ENCODE peak calls at places on chromosomes 11 and 22, in six cellular contexts. S is adrenal gland, R is fibroblast of lung, C is transverse colon, N is sigmoid colon, Q is body of pancreas. U is an unnamed sample. For H3K4me1, the result is how much of the 10 kb centered on the place peaks cover.

GRCh38 chr11:46315783-46316563 is 31.3 kb upstream of the DGKZ start:
- DNase-seq in S (peak), R (no peak), C (no peak), N (no peak), Q (peak), U (no peak)

GRCh38 chr22:38924197-38924952 is 33.0 kb upstream of the APOBEC3A start:
- DNase-seq in S (peak), R (peak), C (peak), N (peak), Q (peak), U (peak)

GRCh38 chr22:49764151-49764581 is 63.5 kb downstream of the BRD1 start:
- DNase-seq in S (peak), R (no peak), C (peak), N (peak), Q (no peak), U (no peak)

GRCh38 chr11:122796128-122796717 is 42.1 kb upstream of the CRTAM start:
- DNase-seq in S (peak), R (no peak), C (peak), N (no peak), Q (peak), U (no peak)

GRCh38 chr11:34299962-34300350 is 57.9 kb downstream of the ABTB2 start:
- DNase-seq in S (no peak), R (no peak), C (no peak), N (no peak), Q (no peak), U (no peak)

GRCh38 chr22:25536578-25536977 is 27.9 kb upstream of the GRK3 start:
- DNase-seq in S (no peak), R (peak), C (no peak), N (no peak), Q (no peak), U (no peak)

GRCh38 chr11:42473116-42473515 is 838.7 kb upstream of the API5 start:
- DNase-seq in S (no peak), R (no peak), C (no peak), N (no peak), Q (no peak), U (no peak)

GRCh38 chr11:37972691-37973090 is 1374.7 kb upstream of the RAG2 start:
- DNase-seq in S (no peak), R (peak), C (no peak), N (no peak), Q (no peak), U (no peak)

GRCh38 chr22:35997438-35997837 is 31.2 kb downstream of the RBFOX2 start:
- DNase-seq in S (no peak), R (peak), C (no peak), N (no peak), Q (no peak), U (no peak)

GRCh38 chr22:37378642-37379058 is 48.6 kb downstream of the ELFN2 start:
- DNase-seq in S (no peak), R (no peak), C (no peak), N (no peak), Q (peak), U (no peak)

GRCh38 chr11:61090092-61090491 is 12.2 kb upstream of the CD5 start:
- DNase-seq in S (no peak), R (no peak), C (no peak), N (no peak), Q (no peak), U (no peak)

GRCh38 chr11:68082478-68082877 is 38.7 kb downstream of the CHKA start:
- DNase-seq in S (no peak), R (no peak), C (no peak), N (no peak), Q (no peak), U (no peak)
- H3K27ac ChIP-seq in S (no peak), R (no peak), C (no peak), N (no peak), Q (no peak), U (no peak)

DNA sequence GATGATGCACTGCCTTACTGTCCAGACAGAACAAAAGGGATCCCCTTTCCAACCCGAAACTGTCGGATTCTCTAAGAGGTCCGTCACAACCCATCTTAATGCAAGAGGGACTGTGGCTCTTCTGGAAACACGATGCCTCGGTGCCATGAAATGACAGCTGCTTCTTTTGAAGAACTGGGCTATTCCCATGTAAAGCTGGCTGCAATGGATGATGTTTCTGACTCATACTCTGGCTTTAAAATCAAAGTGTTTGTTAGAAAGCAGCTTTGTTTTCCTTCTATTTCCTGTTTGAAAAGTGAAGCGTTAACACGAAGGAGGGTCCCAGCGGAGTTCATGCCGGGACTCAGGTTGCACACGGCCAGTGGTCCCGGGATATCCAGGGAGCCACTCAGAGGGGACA is 3.1 kb downstream of the TP53AIP1 start:
- DNase-seq in S (no peak), R (no peak), C (no peak), N (no peak), Q (no peak), U (no peak)
- H3K4me1 ChIP-seq in S (under half), R (under half), C (under half), N (under half), Q (under half), U (under half)

DNA sequence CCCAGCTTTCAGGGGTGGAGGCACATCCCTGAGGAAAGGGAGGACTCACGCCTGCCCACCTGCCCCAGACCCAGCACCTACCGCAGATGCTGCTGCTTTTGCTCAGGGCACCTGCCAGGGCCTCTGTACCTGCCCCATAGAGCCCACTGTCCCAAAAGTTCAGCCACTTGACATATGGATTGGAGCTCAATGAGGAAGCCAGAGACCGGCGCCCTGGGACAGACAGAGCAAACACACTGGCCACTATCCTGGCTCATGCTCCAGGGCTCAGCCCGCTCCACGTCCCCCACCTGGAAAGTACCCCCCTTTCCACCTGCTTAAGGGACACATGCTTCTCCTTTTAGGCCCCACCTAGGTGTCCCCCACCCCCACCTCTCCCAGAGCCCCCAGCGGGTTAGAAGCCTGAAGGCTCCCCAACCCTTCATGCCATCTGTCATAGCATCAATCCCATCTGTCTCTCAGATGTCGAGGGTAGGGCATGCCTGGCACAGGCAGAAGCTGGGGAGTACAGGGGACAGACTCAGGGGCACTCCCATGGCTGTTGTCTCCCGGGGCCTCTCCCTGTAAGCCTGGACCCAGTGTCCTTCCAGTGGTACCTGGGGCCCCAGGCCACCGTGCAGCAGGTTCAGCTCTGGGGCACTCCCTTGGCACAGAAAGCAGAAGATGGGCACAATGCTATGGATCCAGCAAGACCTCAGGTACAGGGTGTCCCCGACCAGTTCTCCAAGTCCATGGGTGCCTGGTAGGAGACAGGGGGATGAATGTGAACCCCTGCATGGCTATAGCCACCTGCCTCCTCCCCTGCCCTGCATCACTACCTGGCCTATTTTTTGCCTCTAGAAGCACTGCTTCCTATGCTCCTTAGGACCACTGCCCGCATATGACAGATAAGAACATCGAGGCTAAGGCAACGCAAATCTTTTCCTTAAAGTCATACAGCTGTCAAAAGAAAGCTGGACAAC is 2.2 kb upstream of the P2RX6 start:
- DNase-seq in S (no peak), R (no peak), C (no peak), N (no peak), Q (no peak), U (no peak)
- H3K27ac ChIP-seq in S (no peak), R (no peak), C (no peak), N (no peak), Q (no peak), U (no peak)

GRCh38 chr22:29797351-29797750 is 30.2 kb downstream of the UQCR10 start:
- DNase-seq in S (no peak), R (no peak), C (no peak), N (no peak), Q (no peak), U (no peak)
- H3K4me1 ChIP-seq in S (under half), R (under half), C (under half), N (under half), Q (under half), U (under half)

GRCh38 chr11:47986219-47986618 is 5.9 kb downstream of the PTPRJ start:
- DNase-seq in S (no peak), R (no peak), C (no peak), N (no peak), Q (no peak), U (no peak)
- H3K27ac ChIP-seq in S (no peak), R (no peak), C (peak), N (no peak), Q (no peak), U (no peak)